ENCODE peak calls at places on chromosomes 7 and 10, in nine cellular contexts. F, L, K, V, Y, X, A, E and R are unnamed samples.

GRCh38 chr10:110789604-110790428 is 81.9 kb upstream of the PDCD4 start:
- DNase-seq in F (no peak), L (no peak), K (no peak), V (no peak), Y (no peak), X (no peak), A (no peak), E (no peak), R (no peak)

GRCh38 chr7:39353615-39354376 is 212.4 kb upstream of the YAE1 start:
- DNase-seq in F (no peak), L (no peak), K (peak; percentile 94), V (peak; percentile 35), Y (peak; percentile 67), X (no peak), A (peak; percentile 18), E (peak; percentile 43), R (peak; percentile 48)

GRCh38 chr7:39541493-39541892 is 24.7 kb upstream of the YAE1 start:
- DNase-seq in F (no peak), L (no peak), K (no peak), V (no peak), Y (no peak), X (no peak), A (no peak), E (no peak), R (no peak)

GRCh38 chr7:95840953-95841950 is 68.9 kb downstream of the DYNC1I1 start:
- DNase-seq in F (no peak), L (no peak), K (no peak), V (no peak), Y (no peak), X (no peak), A (no peak), E (no peak), R (no peak)

GRCh38 chr7:92765725-92766124 is 70.6 kb downstream of the CDK6 start:
- DNase-seq in F (no peak), L (no peak), K (peak; percentile 71), V (no peak), Y (no peak), X (no peak), A (no peak), E (peak; percentile 12), R (no peak)

GRCh38 chr10:50367732-50368131 is 116.4 kb upstream of the ASAH2 start:
- DNase-seq in F (no peak), L (peak; percentile 4), K (peak; percentile 43), V (peak; percentile 5), Y (no peak), X (peak; percentile 53), A (no peak), E (no peak), R (no peak)

GRCh38 chr10:74821501-74821900 is 4.9 kb upstream of the KAT6B start:
- DNase-seq in F (no peak), L (no peak), K (no peak), V (no peak), Y (no peak), X (no peak), A (no peak), E (peak; percentile 36), R (no peak)

GRCh38 chr7:157276731-157277562 is 59.9 kb upstream of the DNAJB6 start:
- DNase-seq in F (no peak), L (no peak), K (peak; percentile 34), V (peak; percentile 36), Y (peak; percentile 75), X (peak; percentile 45), A (no peak), E (peak; percentile 30), R (peak; percentile 61)